ENCODE peak calls at places on chromosomes 2 and 18, in nine cellular contexts. H, X, Y, J, K, E, C, G and T are unnamed samples.
A peak's percentile ranks its signal among the peaks of the same experiment; 100 is the strongest.

GRCh38 chr18:7677001-7677400 is 109.9 kb downstream of the PTPRM start:
- DNase-seq in H (no peak), X (no peak), Y (no peak), J (no peak), K (no peak), E (peak; percentile 5), C (no peak), G (no peak), T (no peak)

GRCh38 chr18:59691046-59691395 is 6.2 kb downstream of the CCBE1 start:
- DNase-seq in H (no peak), X (no peak), Y (peak; percentile 27), J (no peak), K (no peak), E (no peak), C (no peak), G (no peak), T (no peak)

GRCh38 chr2:199977984-199978415 is 22.6 kb downstream of the MAIP1 start:
- DNase-seq in H (peak; percentile 12), X (no peak), Y (no peak), J (no peak), K (no peak), E (peak; percentile 44), C (no peak), G (no peak), T (no peak)

GRCh38 chr18:58805482-58806187 is 59.0 kb upstream of the ZNF532 start:
- DNase-seq in H (no peak), X (no peak), Y (peak; percentile 91), J (no peak), K (no peak), E (no peak), C (no peak), G (no peak), T (peak; percentile 88)

GRCh38 chr2:203062126-203062525 is 47.5 kb downstream of the NBEAL1 start:
- DNase-seq in H (no peak), X (no peak), Y (no peak), J (no peak), K (no peak), E (no peak), C (no peak), G (no peak), T (no peak)

GRCh38 chr2:175844169-175844568 is 157.9 kb downstream of the LNPK start:
- DNase-seq in H (no peak), X (no peak), Y (no peak), J (no peak), K (no peak), E (no peak), C (no peak), G (no peak), T (no peak)

GRCh38 chr2:1795842-1796580 is 51.7 kb upstream of the PXDN start:
- DNase-seq in H (no peak), X (no peak), Y (no peak), J (no peak), K (no peak), E (peak; percentile 47), C (peak; percentile 35), G (no peak), T (no peak)

GRCh38 chr2:238462782-238463396 is 36.2 kb downstream of the ASB1 start:
- DNase-seq in H (peak; percentile 40), X (peak; percentile 35), Y (peak; percentile 9), J (no peak), K (no peak), E (no peak), C (no peak), G (no peak), T (no peak)

GRCh38 chr2:160303076-160303475 is 103.0 kb upstream of the ITGB6 start:
- DNase-seq in H (no peak), X (no peak), Y (no peak), J (no peak), K (no peak), E (no peak), C (no peak), G (no peak), T (no peak)

GRCh38 chr2:113078350-113078839 is 10.6 kb downstream of the IL1F10 start:
- DNase-seq in H (no peak), X (no peak), Y (no peak), J (no peak), K (no peak), E (no peak), C (no peak), G (no peak), T (no peak)

GRCh38 chr2:215843579-215843978 is 169.8 kb downstream of the MREG start:
- DNase-seq in H (no peak), X (no peak), Y (no peak), J (no peak), K (no peak), E (peak; percentile 55), C (no peak), G (no peak), T (no peak)

GRCh38 chr2:159684796-159685195 is 27.5 kb upstream of the MARCHF7 start:
- DNase-seq in H (no peak), X (no peak), Y (no peak), J (no peak), K (no peak), E (no peak), C (no peak), G (no peak), T (no peak)